ENCODE peak calls at places on chromosomes 13 and 19, in six cellular contexts. Q, V, S, J, E and I are unnamed samples.

GRCh38 chr19:32404213-32404938 is 1.2 kb upstream of the DPY19L3 start:
- DNase-seq in S (no peak), E (no peak), Q (no peak), J (no peak), V (no peak), I (no peak)

GRCh38 chr19:8832132-8833021 is at the start of the genes MBD3L1 and ZNF558:
- DNase-seq in J (peak; percentile 99), E (peak; percentile 99), S (peak; percentile 98), V (peak; percentile 99), Q (peak; percentile 100), I (peak; percentile 96)

GRCh38 chr13:93903909-93904308 is 575.6 kb downstream of the DCT start:
- DNase-seq in Q (no peak), S (no peak), E (no peak), J (no peak), V (no peak), I (no peak)

GRCh38 chr13:21074601-21075302 is 13.4 kb upstream of the LATS2 start:
- DNase-seq in Q (no peak), S (no peak), V (no peak), J (peak; percentile 52), E (no peak), I (peak; percentile 40)

GRCh38 chr13:43339145-43339820 is 315.9 kb downstream of the DNAJC15 start:
- DNase-seq in S (no peak), Q (no peak), E (no peak), J (no peak), V (no peak), I (no peak)

GRCh38 chr19:3923096-3923758 is 9.6 kb upstream of the NMRK2 start:
- DNase-seq in Q (no peak), E (no peak), S (no peak), V (no peak), J (no peak), I (no peak)

GRCh38 chr13:65892859-65893258 is 1337.3 kb downstream of the PCDH9 start:
- DNase-seq in S (no peak), E (no peak), V (no peak), Q (no peak), J (no peak), I (no peak)

GRCh38 chr13:40338217-40338616 is 328.2 kb downstream of the FOXO1 start:
- DNase-seq in J (no peak), Q (no peak), V (no peak), E (no peak), S (no peak), I (no peak)

GRCh38 chr13:36432106-36432544 is at the start of gene CCNA1:
- DNase-seq in V (peak; percentile 77), J (peak; percentile 54), Q (no peak), S (peak; percentile 8), E (no peak), I (peak; percentile 64)

GRCh38 chr19:14544977-14545715 is 15.8 kb downstream of the TECR start:
- DNase-seq in Q (no peak), S (peak; percentile 26), J (no peak), E (no peak), V (peak; percentile 83), I (peak; percentile 11)

GRCh38 chr19:37905936-37906867 is at the start of gene WDR87:
- DNase-seq in J (peak; percentile 57), E (peak; percentile 51), Q (peak; percentile 32), V (peak; percentile 76), S (peak; percentile 19), I (peak; percentile 75)

GRCh38 chr13:60572003-60572792 is 175.2 kb downstream of the TDRD3 start:
- DNase-seq in V (no peak), J (no peak), E (no peak), Q (no peak), S (peak; percentile 69), I (no peak)

GRCh38 chr19:16514383-16515019 is 18.3 kb downstream of the C19orf44 start:
- DNase-seq in S (no peak), E (no peak), J (no peak), V (no peak), Q (no peak), I (no peak)

GRCh38 chr13:113928701-113929627 is 44.9 kb downstream of the C13orf46 start:
- DNase-seq in S (peak; percentile 93), E (no peak), Q (no peak), V (peak; percentile 91), J (no peak), I (no peak)

GRCh38 chr13:51520524-51520923 is 63.7 kb upstream of the WDFY2 start:
- DNase-seq in Q (no peak), J (no peak), V (no peak), S (peak; percentile 80), E (no peak), I (no peak)

GRCh38 chr13:78183737-78184136 is 265.1 kb upstream of the EDNRB start:
- DNase-seq in E (no peak), V (no peak), Q (no peak), S (no peak), J (no peak), I (no peak)

GRCh38 chr19:12400618-12401502 is at the start of gene ZNF799:
- DNase-seq in E (peak; percentile 70), Q (peak; percentile 55), S (peak; percentile 96), J (peak; percentile 97), V (peak; percentile 98), I (peak; percentile 88)

GRCh38 chr19:33467851-33468250 is 53.7 kb downstream of the PEPD start:
- DNase-seq in J (no peak), E (no peak), V (peak; percentile 15), Q (no peak), S (no peak), I (no peak)

GRCh38 chr19:33438016-33438671 is 64.6 kb downstream of the CEBPG start:
- DNase-seq in E (no peak), V (peak; percentile 44), Q (no peak), S (peak; percentile 35), J (no peak), I (no peak)

GRCh38 chr13:98171806-98172569 is 5.1 kb downstream of the RNF113B start:
- DNase-seq in J (no peak), V (no peak), E (no peak), Q (no peak), S (peak; percentile 79), I (no peak)

GRCh38 chr13:50320297-50320862 is 305.1 kb downstream of the KCNRG start:
- DNase-seq in S (peak; percentile 74), J (no peak), V (no peak), Q (no peak), E (no peak), I (no peak)